ENCODE peak calls at places on chromosomes 1 and 21, in four cellular contexts. B is astrocyte, X is WERI-Rb-1, K is iPS-NIHi11. N is an unnamed sample.
A peak's percentile ranks its signal among the peaks of the same experiment; 100 is the strongest.

GRCh38 chr1:80248886-80249285 is 1242.4 kb upstream of the ADGRL4 start:
- DNase-seq in B (peak; percentile 11), X (no peak), K (no peak), N (no peak)

GRCh38 chr21:15692711-15693110 is 37.1 kb upstream of the USP25 start:
- DNase-seq in B (no peak), X (no peak), K (no peak), N (no peak)

GRCh38 chr1:53731201-53731600 is 7.8 kb downstream of the GLIS1 start:
- DNase-seq in B (no peak), X (no peak), K (no peak), N (no peak)

GRCh38 chr1:224510880-224511645 is 76.5 kb upstream of the WDR26 start:
- DNase-seq in B (peak; percentile 62), X (no peak), K (no peak), N (no peak)

GRCh38 chr1:103106426-103107321 is 1.6 kb downstream of the COL11A1 start:
- DNase-seq in B (peak; percentile 54), X (peak; percentile 33), K (peak; percentile 34), N (no peak)

GRCh38 chr1:228360533-228361313 is 45.9 kb downstream of the TRIM11 start:
- DNase-seq in B (no peak), X (no peak), K (no peak), N (peak; percentile 91)

GRCh38 chr1:183306317-183307042 is 111.7 kb downstream of the NMNAT2 start:
- DNase-seq in B (no peak), X (no peak), K (peak; percentile 46), N (no peak)

GRCh38 chr1:22677861-22678521 is 25.0 kb downstream of the C1QB start:
- DNase-seq in B (no peak), X (no peak), K (no peak), N (no peak)

GRCh38 chr1:163561570-163562295 is 240.0 kb downstream of the NUF2 start:
- DNase-seq in B (no peak), X (peak; percentile 67), K (peak; percentile 75), N (no peak)

GRCh38 chr1:43541721-43542401 is 11.2 kb downstream of the PTPRF start:
- DNase-seq in B (no peak), X (no peak), K (no peak), N (no peak)